ENCODE peak calls at places on chromosomes 3 and 15, in four cellular contexts. One of them, this sample, is unnamed.

GRCh38 chr3:110583373-110583935 is 488.2 kb upstream of the NECTIN3 start:
- DNase-seq in DND-41: no peak
- DNase-seq in cardiac muscle cell: no peak
- DNase-seq in heart left ventricle: no peak
- DNase-seq in this sample: no peak

GRCh38 chr15:24862726-24863521 is 91.9 kb upstream of the SNRPN start:
- DNase-seq in DND-41: peak
- DNase-seq in cardiac muscle cell: no peak
- DNase-seq in heart left ventricle: peak
- DNase-seq in this sample: no peak

GRCh38 chr3:136844726-136845125 is 17.3 kb upstream of the NCK1 start:
- DNase-seq in DND-41: no peak
- DNase-seq in cardiac muscle cell: no peak
- DNase-seq in heart left ventricle: no peak
- DNase-seq in this sample: no peak

GRCh38 chr3:52529376-52530333 is 4.0 kb downstream of the NT5DC2 start:
- DNase-seq in DND-41: no peak
- DNase-seq in cardiac muscle cell: peak
- DNase-seq in heart left ventricle: peak
- DNase-seq in this sample: no peak

GRCh38 chr15:42503822-42504221 is 8.4 kb downstream of the SNAP23 start:
- DNase-seq in DND-41: no peak
- DNase-seq in cardiac muscle cell: no peak
- DNase-seq in heart left ventricle: no peak
- DNase-seq in this sample: no peak

GRCh38 chr3:100354850-100355249 is 20.3 kb downstream of the NIT2 start:
- DNase-seq in DND-41: no peak
- DNase-seq in cardiac muscle cell: peak
- DNase-seq in heart left ventricle: no peak
- DNase-seq in this sample: no peak

GRCh38 chr3:139906441-139906840 is 28.5 kb upstream of the CLSTN2 start:
- DNase-seq in DND-41: no peak
- DNase-seq in cardiac muscle cell: peak
- DNase-seq in heart left ventricle: no peak
- DNase-seq in this sample: peak

GRCh38 chr15:33029247-33029646 is 165.3 kb downstream of the FMN1 start:
- DNase-seq in DND-41: no peak
- DNase-seq in cardiac muscle cell: no peak
- DNase-seq in heart left ventricle: no peak
- DNase-seq in this sample: no peak

GRCh38 chr3:86175593-86175992 is 815.4 kb downstream of the VGLL3 start:
- DNase-seq in DND-41: no peak
- DNase-seq in cardiac muscle cell: no peak
- DNase-seq in heart left ventricle: no peak
- DNase-seq in this sample: no peak

GRCh38 chr3:128482857-128483656 is 9.9 kb downstream of the GATA2 start:
- DNase-seq in DND-41: no peak
- DNase-seq in cardiac muscle cell: peak
- DNase-seq in heart left ventricle: peak
- DNase-seq in this sample: no peak

GRCh38 chr15:99361541-99362185 is 110.4 kb downstream of the LRRC28 start:
- DNase-seq in DND-41: no peak
- DNase-seq in cardiac muscle cell: no peak
- DNase-seq in heart left ventricle: no peak
- DNase-seq in this sample: no peak

GRCh38 chr3:141659821-141660597 is 78.1 kb upstream of the RNF7 start:
- DNase-seq in DND-41: no peak
- DNase-seq in cardiac muscle cell: peak
- DNase-seq in heart left ventricle: peak
- DNase-seq in this sample: no peak

GRCh38 chr3:193040836-193041672 is 123.4 kb upstream of the MB21D2 start:
- DNase-seq in DND-41: no peak
- DNase-seq in cardiac muscle cell: peak
- DNase-seq in heart left ventricle: no peak
- DNase-seq in this sample: peak

GRCh38 chr3:136093771-136094170 is 102.4 kb downstream of the MSL2 start:
- DNase-seq in DND-41: no peak
- DNase-seq in cardiac muscle cell: no peak
- DNase-seq in heart left ventricle: no peak
- DNase-seq in this sample: no peak

DNA sequence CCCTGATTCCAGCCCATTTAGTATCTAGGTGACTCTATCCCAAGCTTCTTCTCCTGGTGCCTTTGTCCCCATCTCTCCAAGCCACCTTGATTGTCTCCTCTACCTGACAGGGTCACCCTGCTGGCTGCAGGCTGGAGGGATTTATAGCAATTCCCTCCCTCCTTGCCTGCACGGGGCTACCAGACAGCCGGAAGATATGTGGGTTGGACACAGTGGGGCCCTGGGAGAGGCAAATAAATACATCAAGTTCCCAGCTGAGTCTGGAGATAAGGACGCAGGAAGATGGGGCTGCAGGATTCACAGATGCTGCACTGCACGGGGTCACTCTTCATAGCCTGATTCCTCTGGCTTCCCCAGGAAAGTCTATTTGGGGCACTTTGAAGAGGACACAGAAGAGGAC is 9.3 kb upstream of the ISLR2 start:
- DNase-seq in DND-41: no peak
- DNase-seq in cardiac muscle cell: no peak
- DNase-seq in heart left ventricle: no peak
- DNase-seq in this sample: no peak
- TF ChIP-seq CTCF in DND-41: no peak
- TF ChIP-seq CTCF in cardiac muscle cell: no peak
- TF ChIP-seq CTCF in heart left ventricle: no peak
- TF ChIP-seq CTCF in this sample: no peak

GRCh38 chr3:187788984-187789857 is 44.0 kb upstream of the BCL6 start:
- DNase-seq in DND-41: no peak
- DNase-seq in cardiac muscle cell: no peak
- DNase-seq in heart left ventricle: no peak
- DNase-seq in this sample: no peak
- H3K27ac ChIP-seq in DND-41: no peak
- H3K27ac ChIP-seq in cardiac muscle cell: no peak
- H3K27ac ChIP-seq in heart left ventricle: no peak
- H3K27ac ChIP-seq in this sample: no peak

DNA sequence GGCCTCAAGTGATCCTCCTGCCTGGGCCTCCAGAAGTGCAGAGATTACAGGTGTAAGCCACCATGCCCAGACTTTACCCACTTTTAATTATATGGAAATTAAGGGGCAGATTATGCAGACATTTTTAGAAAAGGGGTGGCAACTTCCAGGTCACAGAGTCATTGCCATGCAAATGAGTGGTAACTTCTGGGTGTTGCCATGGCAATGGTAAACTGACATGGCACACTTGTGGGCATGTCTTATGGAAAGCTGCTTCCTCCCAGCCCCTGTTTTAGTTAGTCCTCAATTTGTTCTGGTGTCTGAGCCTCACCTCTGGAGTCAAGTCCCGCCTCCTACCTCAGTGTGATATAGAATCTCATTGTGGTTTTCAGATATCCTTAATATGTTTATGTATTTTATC is 49.7 kb downstream of the PCNP start:
- DNase-seq in DND-41: no peak
- DNase-seq in cardiac muscle cell: no peak
- DNase-seq in heart left ventricle: no peak
- DNase-seq in this sample: no peak
- TF ChIP-seq CTCF in DND-41: no peak
- TF ChIP-seq CTCF in cardiac muscle cell: no peak
- TF ChIP-seq CTCF in heart left ventricle: no peak
- TF ChIP-seq CTCF in this sample: no peak

GRCh38 chr15:80492409-80492808 is 88.2 kb downstream of the ARNT2 start:
- DNase-seq in DND-41: no peak
- DNase-seq in cardiac muscle cell: no peak
- DNase-seq in heart left ventricle: no peak
- DNase-seq in this sample: no peak

GRCh38 chr15:80494311-80494710 is 90.1 kb downstream of the ARNT2 start:
- DNase-seq in DND-41: no peak
- DNase-seq in cardiac muscle cell: peak
- DNase-seq in heart left ventricle: no peak
- DNase-seq in this sample: no peak

GRCh38 chr15:80495406-80495942 is 91.3 kb downstream of the ARNT2 start:
- DNase-seq in DND-41: no peak
- DNase-seq in cardiac muscle cell: no peak
- DNase-seq in heart left ventricle: no peak
- DNase-seq in this sample: no peak

GRCh38 chr15:80490431-80490990 is 86.3 kb downstream of the ARNT2 start:
- DNase-seq in DND-41: no peak
- DNase-seq in cardiac muscle cell: no peak
- DNase-seq in heart left ventricle: no peak
- DNase-seq in this sample: no peak

DNA sequence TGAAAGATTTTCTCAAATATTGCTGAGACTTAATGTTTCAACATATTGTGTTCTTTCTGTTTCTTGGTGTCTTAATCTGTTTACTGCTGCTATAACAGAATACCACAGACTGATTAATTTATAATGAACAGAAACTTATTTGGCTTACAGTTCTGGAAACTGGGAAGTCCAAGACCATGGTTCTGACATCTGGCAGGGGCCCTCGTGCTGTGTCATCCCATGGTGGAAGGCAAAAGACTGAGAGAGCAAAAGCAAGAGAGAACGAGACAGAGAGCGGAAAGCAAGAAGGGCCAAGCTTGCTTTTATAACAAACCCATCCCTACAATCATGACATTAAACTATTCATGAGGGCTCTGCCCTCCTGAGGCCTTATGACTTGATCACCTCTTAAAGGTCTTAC is 88.7 kb downstream of the ARNT2 start:
- DNase-seq in DND-41: no peak
- DNase-seq in cardiac muscle cell: no peak
- DNase-seq in heart left ventricle: no peak
- DNase-seq in this sample: no peak
- H3K27ac ChIP-seq in DND-41: no peak
- H3K27ac ChIP-seq in cardiac muscle cell: no peak
- H3K27ac ChIP-seq in heart left ventricle: no peak
- H3K27ac ChIP-seq in this sample: no peak

DNA sequence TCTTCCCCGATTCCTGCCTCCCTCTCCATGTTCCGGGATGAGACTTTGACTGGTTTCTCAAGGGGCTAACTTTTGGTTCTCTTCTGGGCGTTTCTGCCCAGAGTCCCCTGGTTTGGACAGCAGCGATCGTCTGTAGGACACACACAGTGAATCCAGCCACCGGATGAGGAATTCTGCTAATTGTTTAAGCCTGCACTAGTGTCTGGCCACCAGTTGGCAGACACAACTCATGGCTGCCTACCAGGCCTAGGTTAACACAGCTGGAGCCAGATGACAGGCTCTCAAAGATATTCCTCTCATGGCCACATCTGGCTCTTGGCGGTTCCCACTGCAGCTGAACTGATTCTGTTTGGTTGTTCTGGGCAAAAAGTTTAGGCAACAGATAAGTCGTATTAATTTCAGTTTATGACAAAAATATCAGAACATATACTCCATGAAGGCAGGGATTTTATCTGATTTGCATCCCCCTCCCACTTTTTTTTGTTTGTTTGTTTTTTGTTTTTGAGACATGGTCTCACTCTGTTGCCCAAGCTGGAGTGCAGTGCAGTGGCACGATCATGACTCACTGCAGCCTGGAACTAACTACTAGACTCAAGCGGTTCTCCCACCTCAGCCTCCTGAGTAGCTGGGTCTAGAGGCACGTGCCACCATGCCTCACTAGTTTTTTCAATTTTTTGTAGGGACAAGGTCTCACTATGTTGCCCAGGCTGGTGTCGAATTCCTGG is 272.8 kb downstream of the FOXP1 start:
- DNase-seq in DND-41: no peak
- DNase-seq in cardiac muscle cell: peak
- DNase-seq in heart left ventricle: peak
- DNase-seq in this sample: no peak
- TF ChIP-seq CTCF in DND-41: no peak
- TF ChIP-seq CTCF in cardiac muscle cell: peak
- TF ChIP-seq CTCF in heart left ventricle: no peak
- TF ChIP-seq CTCF in this sample: no peak

GRCh38 chr15:58285212-58285920 is 146.4 kb upstream of the LIPC start:
- DNase-seq in DND-41: no peak
- DNase-seq in cardiac muscle cell: no peak
- DNase-seq in heart left ventricle: no peak
- DNase-seq in this sample: no peak
- H3K27ac ChIP-seq in DND-41: peak
- H3K27ac ChIP-seq in cardiac muscle cell: no peak
- H3K27ac ChIP-seq in heart left ventricle: no peak
- H3K27ac ChIP-seq in this sample: no peak

GRCh38 chr3:60752800-60753199 is 498.5 kb downstream of the FHIT start:
- DNase-seq in DND-41: no peak
- DNase-seq in cardiac muscle cell: no peak
- DNase-seq in heart left ventricle: no peak
- DNase-seq in this sample: no peak
- TF ChIP-seq CTCF in DND-41: no peak
- TF ChIP-seq CTCF in cardiac muscle cell: no peak
- TF ChIP-seq CTCF in heart left ventricle: no peak
- TF ChIP-seq CTCF in this sample: no peak

This sample was measured in Panc1.